ENCODE peak calls at places on chromosomes 1 and 21, in seven cellular contexts. E is PC-3, Y is GM23248, B is hepatocyte, J is GM23338, U is MM.1S, M is HCT116. F is an unnamed sample.

GRCh38 chr1:243917177-243917862 is 67.3 kb upstream of the AKT3 start:
- DNase-seq in E (peak; percentile 93), Y (peak; percentile 92), B (peak; percentile 50), J (peak; percentile 83), U (no peak), M (no peak), F (peak; percentile 95)

GRCh38 chr1:218620956-218621355 is 275.8 kb downstream of the TGFB2 start:
- DNase-seq in E (peak; percentile 87), Y (no peak), B (no peak), J (no peak), U (no peak), M (no peak), F (no peak)

GRCh38 chr1:204879351-204879750 is 8.7 kb downstream of the NFASC start:
- DNase-seq in E (no peak), Y (no peak), B (no peak), J (no peak), U (no peak), M (no peak), F (no peak)

GRCh38 chr21:15932681-15933200 is 203.0 kb downstream of the USP25 start:
- DNase-seq in E (no peak), Y (no peak), B (peak; percentile 10), J (no peak), U (no peak), M (no peak), F (no peak)

GRCh38 chr21:18384771-18385170 is 18.8 kb downstream of the TMPRSS15 start:
- DNase-seq in E (peak; percentile 54), Y (peak; percentile 6), B (peak; percentile 53), J (peak; percentile 76), U (peak; percentile 57), M (no peak), F (peak; percentile 54)

GRCh38 chr1:192631749-192632148 is 4.2 kb upstream of the RGS13 start:
- DNase-seq in E (peak; percentile 25), Y (no peak), B (no peak), J (no peak), U (no peak), M (no peak), F (no peak)

GRCh38 chr1:233327938-233328660 is 575 bp downstream of the MAP3K21 start:
- DNase-seq in E (peak; percentile 48), Y (peak; percentile 47), B (peak; percentile 63), J (peak; percentile 65), U (peak; percentile 62), M (no peak), F (peak; percentile 61)

GRCh38 chr1:45266151-45266801 is 59.9 kb upstream of the ZSWIM5 start:
- DNase-seq in E (peak; percentile 82), Y (peak; percentile 74), B (peak; percentile 58), J (peak; percentile 10), U (no peak), M (no peak), F (no peak)

GRCh38 chr1:165828581-165829329 is 1.3 kb downstream of the UCK2 start:
- DNase-seq in E (peak; percentile 84), Y (peak; percentile 91), B (peak; percentile 82), J (peak; percentile 85), U (peak; percentile 65), M (peak; percentile 58), F (peak; percentile 80)

GRCh38 chr1:199742547-199742946 is 285.0 kb upstream of the NR5A2 start:
- DNase-seq in E (peak; percentile 75), Y (peak; percentile 92), B (peak; percentile 27), J (no peak), U (no peak), M (peak; percentile 36), F (no peak)

GRCh38 chr1:175824079-175824478 is 80.7 kb upstream of the TNR start:
- DNase-seq in E (peak; percentile 4), Y (no peak), B (no peak), J (peak; percentile 84), U (no peak), M (no peak), F (peak; percentile 58)

GRCh38 chr1:219837274-219837993 is 90.9 kb downstream of the SLC30A10 start:
- DNase-seq in E (peak; percentile 91), Y (peak; percentile 61), B (peak; percentile 71), J (peak; percentile 87), U (peak; percentile 52), M (peak; percentile 60), F (peak; percentile 77)

GRCh38 chr21:39845581-39846130 is 21.6 kb upstream of the PCP4 start:
- DNase-seq in E (no peak), Y (no peak), B (peak; percentile 41), J (no peak), U (no peak), M (no peak), F (peak; percentile 42)

GRCh38 chr1:40059960-40060337 is 19.4 kb downstream of the CAP1 start:
- DNase-seq in E (no peak), Y (no peak), B (no peak), J (no peak), U (no peak), M (no peak), F (no peak)

GRCh38 chr1:69738458-69738857 is 170.7 kb downstream of the LRRC7 start:
- DNase-seq in E (no peak), Y (no peak), B (no peak), J (no peak), U (no peak), M (no peak), F (no peak)

DNA sequence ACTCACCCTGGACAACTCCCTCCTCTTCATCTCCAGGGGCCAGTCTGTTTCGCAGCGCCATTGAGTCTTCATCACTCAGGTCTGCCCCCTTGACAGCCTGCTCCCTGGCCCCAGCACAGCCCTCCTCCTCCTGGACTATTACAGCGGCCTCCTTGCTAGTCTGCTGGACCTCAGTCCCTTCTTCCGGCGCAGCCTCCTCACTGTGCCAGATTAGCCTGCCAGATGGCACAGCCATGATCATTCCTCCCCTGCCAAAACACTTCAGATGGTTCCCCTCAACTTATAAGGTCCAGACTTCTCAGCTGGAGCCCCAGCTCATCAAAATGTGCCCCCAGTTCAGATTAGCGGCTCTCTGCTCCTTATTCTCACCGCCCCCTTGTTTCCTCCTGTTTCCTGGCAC is 7.0 kb upstream of the CELSR2 start:
- DNase-seq in E (no peak), Y (peak; percentile 59), B (no peak), J (no peak), U (no peak), M (no peak), F (no peak)
- TF ChIP-seq EZH2 in E (no peak), Y (no peak), B (no peak), J (no peak), U (no peak), M (no peak), F (no peak)

DNA sequence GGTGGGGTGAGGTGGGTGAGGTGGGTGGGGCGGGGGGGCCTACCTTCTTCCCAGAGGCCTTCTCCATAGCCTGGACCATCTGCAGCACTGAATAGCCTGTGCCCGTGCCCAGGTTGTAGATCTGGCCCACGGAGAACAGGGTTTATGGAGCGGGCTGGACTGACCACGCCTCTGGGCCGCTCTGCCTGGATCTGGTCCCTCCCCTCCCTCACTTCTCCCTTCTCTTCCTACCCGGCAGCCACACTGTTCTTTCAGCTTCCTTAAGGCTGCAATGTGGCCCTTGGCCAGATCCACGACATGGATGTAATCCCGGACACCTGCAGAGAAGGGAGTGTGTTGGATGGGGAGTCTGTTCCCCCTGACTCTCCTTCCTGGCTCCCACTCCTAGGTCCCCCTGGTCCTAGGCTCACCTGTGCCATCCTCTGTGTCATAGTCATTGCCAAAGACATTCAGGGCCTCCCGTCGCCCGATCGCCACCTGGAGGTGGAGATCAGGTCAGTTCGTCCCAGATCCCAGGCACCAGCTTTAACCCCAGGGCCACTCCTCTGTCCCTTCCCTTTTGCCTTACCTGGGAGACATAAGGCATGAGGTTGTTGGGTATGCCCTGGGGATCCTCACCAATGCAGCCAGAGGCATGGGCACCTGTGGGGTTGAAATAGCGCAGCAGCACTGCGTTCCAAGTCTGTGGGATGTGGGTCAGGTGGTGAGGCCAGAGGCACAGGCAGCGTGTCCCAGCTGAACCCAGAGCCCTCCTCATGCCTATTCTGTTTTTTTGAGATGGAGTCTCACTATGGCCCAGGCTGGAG is 3.9 kb downstream of the GALE start:
- DNase-seq in E (no peak), Y (no peak), B (no peak), J (peak; percentile 57), U (no peak), M (no peak), F (no peak)
- H3K36me3 ChIP-seq in E (peaks cover 14% of the 10 kb centered on the region), Y (no peaks in the 10 kb centered on the region), B (no peaks in the 10 kb centered on the region), J (peaks cover 8% of the 10 kb centered on the region), U (no peaks in the 10 kb centered on the region), M (peaks cover 33% of the 10 kb centered on the region), F (no peaks in the 10 kb centered on the region)

DNA sequence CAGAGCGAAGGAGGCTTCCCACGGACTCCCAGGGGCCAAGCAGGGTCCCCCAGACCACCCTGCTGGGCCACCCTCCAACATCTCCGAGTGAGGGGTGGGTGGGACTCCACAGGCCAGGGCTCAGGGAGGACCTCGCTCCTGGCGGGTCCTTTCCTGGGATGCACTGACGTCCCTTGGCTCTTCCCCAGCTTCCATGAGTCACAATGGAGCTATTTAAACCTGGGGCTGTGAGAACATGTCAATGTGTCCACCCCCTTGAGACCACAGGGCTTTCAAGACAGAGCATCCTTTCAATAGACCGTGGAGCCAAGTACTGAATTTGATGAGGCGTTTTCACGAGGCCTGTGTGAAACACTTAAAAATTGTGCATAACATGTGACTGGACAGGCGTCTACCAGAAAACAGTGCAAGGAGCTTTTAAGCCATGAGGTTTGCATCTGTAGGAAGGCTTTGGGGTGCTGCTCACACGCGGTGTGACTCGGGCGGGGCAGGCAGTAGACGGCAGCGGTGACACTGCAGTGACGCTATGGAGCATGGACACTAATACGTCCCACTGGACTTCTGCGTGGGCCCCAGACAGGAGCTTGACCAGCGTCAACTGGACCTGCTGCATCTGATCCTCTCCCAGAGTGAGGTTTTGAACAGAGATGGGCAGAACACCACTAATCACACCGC is 24.1 kb upstream of the NPHP4 start:
- DNase-seq in E (peak; percentile 82), Y (peak; percentile 39), B (no peak), J (no peak), U (no peak), M (no peak), F (no peak)
- TF ChIP-seq EZH2phosphoT487 in E (no peak), Y (no peak), B (no peak), J (no peak), U (no peak), M (no peak), F (no peak)

DNA sequence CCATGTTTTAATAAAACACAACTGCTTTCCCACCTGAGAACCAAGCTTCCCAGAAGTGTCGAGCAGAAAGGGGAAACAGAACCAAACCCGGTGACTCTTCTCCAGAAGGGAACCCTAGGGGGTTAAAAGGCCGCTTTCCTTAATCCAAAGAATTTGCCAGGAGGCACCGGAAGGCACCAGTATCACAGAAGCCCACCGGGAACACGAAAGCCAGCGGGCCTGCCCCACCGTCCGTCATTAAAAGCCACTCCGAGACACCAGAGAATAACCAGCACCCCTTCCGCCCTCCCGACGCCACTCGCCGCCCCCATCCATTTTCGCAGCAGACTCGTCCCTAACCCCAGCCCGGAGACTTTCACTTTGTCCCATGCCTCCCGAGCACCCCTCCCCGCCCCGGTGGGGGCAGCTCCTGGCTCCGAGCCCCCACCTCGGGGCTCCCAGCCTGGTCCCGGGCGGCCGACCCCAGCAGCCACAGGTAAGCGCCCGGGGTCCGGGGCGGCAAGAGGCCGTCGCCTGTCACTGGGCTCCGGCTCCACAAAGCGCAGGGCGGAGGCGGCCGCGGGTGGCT is 105.3 kb downstream of the SLC45A1 start:
- DNase-seq in E (no peak), Y (peak; percentile 61), B (peak; percentile 16), J (peak; percentile 30), U (no peak), M (no peak), F (peak; percentile 53)
- TF ChIP-seq EZH2 in E (no peak), Y (no peak), B (no peak), J (no peak), U (no peak), M (no peak), F (no peak)